ENCODE peak calls at places on chromosomes 12 and 14, in six cellular contexts. One of them, this sample, is unnamed.

GRCh38 chr12:42568952-42569916 is 20.3 kb downstream of the PRICKLE1 start:
- DNase-seq in DMS153: peak
- DNase-seq in activated CD8-positive, alpha-beta memory T cell treated with anti-CD3 and anti-CD28 coated beads for 1 hour: no peak
- DNase-seq in HT1080: peak
- DNase-seq in hippocampal formation: no peak
- DNase-seq in aorta: no peak
- DNase-seq in this sample: no peak

GRCh38 chr12:121858318-121858661 is 369 bp downstream of the HPD start:
- DNase-seq in HT1080: no peak
- DNase-seq in DMS153: no peak
- DNase-seq in activated CD8-positive, alpha-beta memory T cell treated with anti-CD3 and anti-CD28 coated beads for 1 hour: no peak
- DNase-seq in aorta: no peak
- DNase-seq in hippocampal formation: no peak
- DNase-seq in this sample: no peak

GRCh38 chr14:71758198-71758955 is 173.9 kb upstream of the RGS6 start:
- DNase-seq in hippocampal formation: no peak
- DNase-seq in activated CD8-positive, alpha-beta memory T cell treated with anti-CD3 and anti-CD28 coated beads for 1 hour: no peak
- DNase-seq in aorta: no peak
- DNase-seq in HT1080: no peak
- DNase-seq in DMS153: no peak
- DNase-seq in this sample: no peak

GRCh38 chr12:851913-852312 is 97.6 kb downstream of the RAD52 start:
- DNase-seq in activated CD8-positive, alpha-beta memory T cell treated with anti-CD3 and anti-CD28 coated beads for 1 hour: no peak
- DNase-seq in DMS153: no peak
- DNase-seq in HT1080: peak
- DNase-seq in aorta: no peak
- DNase-seq in hippocampal formation: no peak
- DNase-seq in this sample: no peak

GRCh38 chr14:104816678-104816945 is 15.7 kb downstream of the ZBTB42 start:
- DNase-seq in DMS153: no peak
- DNase-seq in activated CD8-positive, alpha-beta memory T cell treated with anti-CD3 and anti-CD28 coated beads for 1 hour: no peak
- DNase-seq in aorta: no peak
- DNase-seq in hippocampal formation: no peak
- DNase-seq in HT1080: no peak
- DNase-seq in this sample: no peak

GRCh38 chr14:43200519-43200918 is 1306.6 kb downstream of the FSCB start:
- DNase-seq in HT1080: no peak
- DNase-seq in hippocampal formation: no peak
- DNase-seq in DMS153: no peak
- DNase-seq in activated CD8-positive, alpha-beta memory T cell treated with anti-CD3 and anti-CD28 coated beads for 1 hour: no peak
- DNase-seq in aorta: no peak
- DNase-seq in this sample: no peak

GRCh38 chr14:49900973-49901372 is 8.1 kb downstream of the ARF6 start:
- DNase-seq in activated CD8-positive, alpha-beta memory T cell treated with anti-CD3 and anti-CD28 coated beads for 1 hour: no peak
- DNase-seq in hippocampal formation: no peak
- DNase-seq in aorta: no peak
- DNase-seq in HT1080: no peak
- DNase-seq in DMS153: no peak
- DNase-seq in this sample: no peak

GRCh38 chr12:55700255-55701018 is 7.3 kb downstream of the ITGA7 start:
- DNase-seq in activated CD8-positive, alpha-beta memory T cell treated with anti-CD3 and anti-CD28 coated beads for 1 hour: no peak
- DNase-seq in aorta: peak
- DNase-seq in DMS153: no peak
- DNase-seq in hippocampal formation: no peak
- DNase-seq in HT1080: peak
- DNase-seq in this sample: no peak

GRCh38 chr14:54026671-54027070 is 70.0 kb upstream of the BMP4 start:
- DNase-seq in aorta: no peak
- DNase-seq in DMS153: no peak
- DNase-seq in hippocampal formation: no peak
- DNase-seq in HT1080: no peak
- DNase-seq in activated CD8-positive, alpha-beta memory T cell treated with anti-CD3 and anti-CD28 coated beads for 1 hour: no peak
- DNase-seq in this sample: no peak

GRCh38 chr14:81153187-81153586 is 67.6 kb downstream of the GTF2A1 start:
- DNase-seq in HT1080: no peak
- DNase-seq in aorta: no peak
- DNase-seq in activated CD8-positive, alpha-beta memory T cell treated with anti-CD3 and anti-CD28 coated beads for 1 hour: no peak
- DNase-seq in DMS153: no peak
- DNase-seq in hippocampal formation: no peak
- DNase-seq in this sample: no peak

GRCh38 chr14:96424104-96424989 is 32.4 kb downstream of the AK7 start:
- DNase-seq in activated CD8-positive, alpha-beta memory T cell treated with anti-CD3 and anti-CD28 coated beads for 1 hour: no peak
- DNase-seq in HT1080: peak
- DNase-seq in hippocampal formation: no peak
- DNase-seq in DMS153: peak
- DNase-seq in aorta: peak
- DNase-seq in this sample: peak

GRCh38 chr12:46480724-46481123 is 108.2 kb upstream of the SLC38A2 start:
- DNase-seq in aorta: no peak
- DNase-seq in activated CD8-positive, alpha-beta memory T cell treated with anti-CD3 and anti-CD28 coated beads for 1 hour: no peak
- DNase-seq in HT1080: no peak
- DNase-seq in hippocampal formation: no peak
- DNase-seq in DMS153: no peak
- DNase-seq in this sample: no peak

GRCh38 chr12:3600039-3600720 is 109.2 kb downstream of the PRMT8 start:
- DNase-seq in aorta: peak
- DNase-seq in activated CD8-positive, alpha-beta memory T cell treated with anti-CD3 and anti-CD28 coated beads for 1 hour: no peak
- DNase-seq in hippocampal formation: no peak
- DNase-seq in HT1080: no peak
- DNase-seq in DMS153: no peak
- DNase-seq in this sample: no peak

GRCh38 chr14:69079747-69080146 is 73.2 kb downstream of the DCAF5 start:
- DNase-seq in DMS153: no peak
- DNase-seq in HT1080: no peak
- DNase-seq in aorta: no peak
- DNase-seq in hippocampal formation: no peak
- DNase-seq in activated CD8-positive, alpha-beta memory T cell treated with anti-CD3 and anti-CD28 coated beads for 1 hour: no peak
- DNase-seq in this sample: no peak

GRCh38 chr12:123278150-123278627 is 6.5 kb upstream of the CDK2AP1 start:
- DNase-seq in HT1080: no peak
- DNase-seq in DMS153: no peak
- DNase-seq in aorta: no peak
- DNase-seq in activated CD8-positive, alpha-beta memory T cell treated with anti-CD3 and anti-CD28 coated beads for 1 hour: no peak
- DNase-seq in hippocampal formation: no peak
- DNase-seq in this sample: no peak

GRCh38 chr14:101033446-101034165 is 130.1 kb upstream of the RTL1 start:
- DNase-seq in hippocampal formation: no peak
- DNase-seq in HT1080: no peak
- DNase-seq in activated CD8-positive, alpha-beta memory T cell treated with anti-CD3 and anti-CD28 coated beads for 1 hour: no peak
- DNase-seq in DMS153: no peak
- DNase-seq in aorta: peak
- DNase-seq in this sample: no peak

GRCh38 chr12:19230896-19231295 is 101.4 kb downstream of the PLEKHA5 start:
- DNase-seq in activated CD8-positive, alpha-beta memory T cell treated with anti-CD3 and anti-CD28 coated beads for 1 hour: no peak
- DNase-seq in hippocampal formation: no peak
- DNase-seq in aorta: no peak
- DNase-seq in DMS153: no peak
- DNase-seq in HT1080: no peak
- DNase-seq in this sample: no peak

GRCh38 chr12:1063852-1064251 is 72.8 kb downstream of the ERC1 start:
- DNase-seq in HT1080: no peak
- DNase-seq in DMS153: no peak
- DNase-seq in hippocampal formation: no peak
- DNase-seq in activated CD8-positive, alpha-beta memory T cell treated with anti-CD3 and anti-CD28 coated beads for 1 hour: no peak
- DNase-seq in aorta: no peak
- DNase-seq in this sample: no peak

GRCh38 chr14:75561013-75561432 is 17.4 kb upstream of the FLVCR2 start:
- DNase-seq in DMS153: peak
- DNase-seq in aorta: peak
- DNase-seq in hippocampal formation: peak
- DNase-seq in HT1080: peak
- DNase-seq in activated CD8-positive, alpha-beta memory T cell treated with anti-CD3 and anti-CD28 coated beads for 1 hour: no peak
- DNase-seq in this sample: peak

GRCh38 chr12:103677341-103677740 is 90.3 kb downstream of the STAB2 start:
- DNase-seq in hippocampal formation: no peak
- DNase-seq in activated CD8-positive, alpha-beta memory T cell treated with anti-CD3 and anti-CD28 coated beads for 1 hour: no peak
- DNase-seq in HT1080: no peak
- DNase-seq in DMS153: peak
- DNase-seq in aorta: no peak
- DNase-seq in this sample: no peak

GRCh38 chr14:72615511-72616121 is 278.3 kb downstream of the DPF3 start:
- DNase-seq in activated CD8-positive, alpha-beta memory T cell treated with anti-CD3 and anti-CD28 coated beads for 1 hour: no peak
- DNase-seq in HT1080: peak
- DNase-seq in DMS153: no peak
- DNase-seq in aorta: no peak
- DNase-seq in hippocampal formation: no peak
- DNase-seq in this sample: no peak

GRCh38 chr12:62631531-62632520 is 165.2 kb downstream of the MON2 start:
- DNase-seq in hippocampal formation: peak
- DNase-seq in activated CD8-positive, alpha-beta memory T cell treated with anti-CD3 and anti-CD28 coated beads for 1 hour: no peak
- DNase-seq in aorta: peak
- DNase-seq in DMS153: peak
- DNase-seq in HT1080: peak
- DNase-seq in this sample: no peak

GRCh38 chr12:94305293-94305957 is 154.2 kb downstream of the CEP83 start:
- DNase-seq in DMS153: peak
- DNase-seq in activated CD8-positive, alpha-beta memory T cell treated with anti-CD3 and anti-CD28 coated beads for 1 hour: no peak
- DNase-seq in HT1080: no peak
- DNase-seq in hippocampal formation: no peak
- DNase-seq in aorta: no peak
- DNase-seq in this sample: no peak

GRCh38 chr12:130611026-130611905 is 104.8 kb downstream of the RIMBP2 start:
- DNase-seq in DMS153: no peak
- DNase-seq in activated CD8-positive, alpha-beta memory T cell treated with anti-CD3 and anti-CD28 coated beads for 1 hour: no peak
- DNase-seq in aorta: no peak
- DNase-seq in hippocampal formation: no peak
- DNase-seq in HT1080: no peak
- DNase-seq in this sample: no peak

GRCh38 chr14:52790756-52791203 is 627 bp downstream of the GNPNAT1 start:
- DNase-seq in aorta: no peak
- DNase-seq in DMS153: no peak
- DNase-seq in activated CD8-positive, alpha-beta memory T cell treated with anti-CD3 and anti-CD28 coated beads for 1 hour: no peak
- DNase-seq in HT1080: no peak
- DNase-seq in hippocampal formation: no peak
- DNase-seq in this sample: no peak

GRCh38 chr12:126891789-126892188 is 1375.2 kb upstream of the TMEM132C start:
- DNase-seq in hippocampal formation: no peak
- DNase-seq in HT1080: peak
- DNase-seq in aorta: no peak
- DNase-seq in activated CD8-positive, alpha-beta memory T cell treated with anti-CD3 and anti-CD28 coated beads for 1 hour: no peak
- DNase-seq in DMS153: no peak
- DNase-seq in this sample: no peak

GRCh38 chr14:64707661-64708060 is 3.4 kb downstream of the PLEKHG3 start:
- DNase-seq in hippocampal formation: no peak
- DNase-seq in DMS153: no peak
- DNase-seq in aorta: peak
- DNase-seq in activated CD8-positive, alpha-beta memory T cell treated with anti-CD3 and anti-CD28 coated beads for 1 hour: no peak
- DNase-seq in HT1080: peak
- DNase-seq in this sample: no peak

GRCh38 chr12:104958946-104959841 is 1.1 kb upstream of the SLC41A2 start:
- DNase-seq in hippocampal formation: no peak
- DNase-seq in DMS153: no peak
- DNase-seq in HT1080: peak
- DNase-seq in activated CD8-positive, alpha-beta memory T cell treated with anti-CD3 and anti-CD28 coated beads for 1 hour: no peak
- DNase-seq in aorta: no peak
- DNase-seq in this sample: no peak

GRCh38 chr12:105378821-105379400 is 48.4 kb downstream of the C12orf75 start:
- DNase-seq in activated CD8-positive, alpha-beta memory T cell treated with anti-CD3 and anti-CD28 coated beads for 1 hour: no peak
- DNase-seq in hippocampal formation: no peak
- DNase-seq in HT1080: peak
- DNase-seq in DMS153: peak
- DNase-seq in aorta: no peak
- DNase-seq in this sample: no peak

GRCh38 chr12:105588126-105588525 is 257.6 kb downstream of the C12orf75 start:
- DNase-seq in DMS153: no peak
- DNase-seq in activated CD8-positive, alpha-beta memory T cell treated with anti-CD3 and anti-CD28 coated beads for 1 hour: no peak
- DNase-seq in HT1080: no peak
- DNase-seq in hippocampal formation: no peak
- DNase-seq in aorta: no peak
- DNase-seq in this sample: no peak

GRCh38 chr14:67529947-67530935 is 2.8 kb upstream of the PLEKHH1 start:
- DNase-seq in DMS153: no peak
- DNase-seq in activated CD8-positive, alpha-beta memory T cell treated with anti-CD3 and anti-CD28 coated beads for 1 hour: no peak
- DNase-seq in aorta: no peak
- DNase-seq in HT1080: no peak
- DNase-seq in hippocampal formation: no peak
- DNase-seq in this sample: no peak

GRCh38 chr12:42442328-42442759 is 116.4 kb downstream of the PPHLN1 start:
- DNase-seq in aorta: peak
- DNase-seq in DMS153: no peak
- DNase-seq in HT1080: no peak
- DNase-seq in hippocampal formation: no peak
- DNase-seq in activated CD8-positive, alpha-beta memory T cell treated with anti-CD3 and anti-CD28 coated beads for 1 hour: no peak
- DNase-seq in this sample: no peak

GRCh38 chr12:47854531-47854930 is 34.8 kb upstream of the HDAC7 start:
- DNase-seq in HT1080: no peak
- DNase-seq in aorta: no peak
- DNase-seq in DMS153: no peak
- DNase-seq in hippocampal formation: no peak
- DNase-seq in activated CD8-positive, alpha-beta memory T cell treated with anti-CD3 and anti-CD28 coated beads for 1 hour: no peak
- DNase-seq in this sample: no peak

GRCh38 chr12:6752181-6752930 is 585 bp downstream of the MLF2 start:
- DNase-seq in activated CD8-positive, alpha-beta memory T cell treated with anti-CD3 and anti-CD28 coated beads for 1 hour: no peak
- DNase-seq in hippocampal formation: no peak
- DNase-seq in DMS153: no peak
- DNase-seq in aorta: peak
- DNase-seq in HT1080: peak
- DNase-seq in this sample: no peak

GRCh38 chr14:98949506-98950135 is 322.4 kb downstream of the BCL11B start:
- DNase-seq in HT1080: no peak
- DNase-seq in activated CD8-positive, alpha-beta memory T cell treated with anti-CD3 and anti-CD28 coated beads for 1 hour: no peak
- DNase-seq in aorta: no peak
- DNase-seq in hippocampal formation: no peak
- DNase-seq in DMS153: no peak
- DNase-seq in this sample: no peak

GRCh38 chr14:79727900-79728299 is 483.4 kb downstream of the DIO2 start:
- DNase-seq in hippocampal formation: no peak
- DNase-seq in DMS153: no peak
- DNase-seq in activated CD8-positive, alpha-beta memory T cell treated with anti-CD3 and anti-CD28 coated beads for 1 hour: no peak
- DNase-seq in aorta: no peak
- DNase-seq in HT1080: no peak
- DNase-seq in this sample: no peak

GRCh38 chr14:22052795-22053194 is 379.2 kb upstream of the OR4E1 start:
- DNase-seq in hippocampal formation: no peak
- DNase-seq in HT1080: no peak
- DNase-seq in DMS153: no peak
- DNase-seq in aorta: no peak
- DNase-seq in activated CD8-positive, alpha-beta memory T cell treated with anti-CD3 and anti-CD28 coated beads for 1 hour: no peak
- DNase-seq in this sample: no peak

GRCh38 chr12:85147331-85147730 is 111.2 kb downstream of the LRRIQ1 start:
- DNase-seq in HT1080: no peak
- DNase-seq in DMS153: no peak
- DNase-seq in activated CD8-positive, alpha-beta memory T cell treated with anti-CD3 and anti-CD28 coated beads for 1 hour: no peak
- DNase-seq in aorta: no peak
- DNase-seq in hippocampal formation: no peak
- DNase-seq in this sample: no peak

GRCh38 chr14:102319351-102320032 is at the start of gene ZNF839:
- DNase-seq in DMS153: peak
- DNase-seq in activated CD8-positive, alpha-beta memory T cell treated with anti-CD3 and anti-CD28 coated beads for 1 hour: peak
- DNase-seq in HT1080: peak
- DNase-seq in hippocampal formation: peak
- DNase-seq in aorta: peak
- DNase-seq in this sample: peak

GRCh38 chr12:32400114-32400672 is 835 bp downstream of the FGD4 start:
- DNase-seq in hippocampal formation: no peak
- DNase-seq in DMS153: no peak
- DNase-seq in HT1080: no peak
- DNase-seq in activated CD8-positive, alpha-beta memory T cell treated with anti-CD3 and anti-CD28 coated beads for 1 hour: no peak
- DNase-seq in aorta: no peak
- DNase-seq in this sample: no peak